ENCODE peak calls at places on chromosomes 4 and X, in eight cellular contexts. F is mucosa of descending colon; D is fibroblast of mammary gland; P is activated T-helper 1 cell treated with anti-CD3 and anti-CD28 coated beads, Interleukin-2, amount 50 U/mL, for 16 hours; B is stimulated activated CD4-positive, alpha-beta T cell treated with anti-CD3 and anti-CD28 coated beads, Interleukin-1b, Interleukin-23, amount 100 ng/mL, for 48 hours; C is adrenal gland; Y is T follicular helper cell; M is ACHN. U is an unnamed sample.
A peak's percentile ranks its signal among the peaks of the same experiment; 100 is the strongest.

GRCh38 chr4:59966758-59967157 is 1233.4 kb upstream of the ADGRL3 start:
- DNase-seq in Y (no peak), D (no peak), F (no peak), C (no peak), P (no peak), M (no peak), B (no peak), U (no peak)

GRCh38 chrX:79524642-79525041 is 157.5 kb upstream of the ITM2A start:
- DNase-seq in F (no peak), M (peak; percentile 4), B (no peak), C (no peak), D (no peak), P (no peak), Y (no peak), U (no peak)

GRCh38 chr4:165112258-165113156 is at the start of gene TMEM192:
- DNase-seq in M (peak; percentile 85), Y (peak; percentile 86), P (peak; percentile 86), B (peak; percentile 91), C (peak; percentile 97), F (peak; percentile 98), D (peak; percentile 82), U (peak; percentile 90)

GRCh38 chrX:38595801-38596200 is 34.5 kb downstream of the TSPAN7 start:
- DNase-seq in B (no peak), P (no peak), F (no peak), C (no peak), D (no peak), M (no peak), Y (no peak), U (no peak)

GRCh38 chrX:109266034-109266433 is 215.9 kb downstream of the GUCY2F start:
- DNase-seq in F (no peak), M (no peak), D (no peak), P (no peak), C (no peak), B (no peak), Y (no peak), U (no peak)

GRCh38 chr4:172666711-172667368 is 501.8 kb upstream of the GALNT7 start:
- DNase-seq in F (no peak), B (no peak), C (no peak), D (no peak), M (no peak), Y (no peak), P (no peak), U (no peak)

GRCh38 chr4:13243152-13243551 is 241.0 kb downstream of the RAB28 start:
- DNase-seq in B (no peak), M (no peak), C (no peak), D (no peak), F (no peak), Y (no peak), P (no peak), U (no peak)

GRCh38 chrX:123764967-123765871 is 32.4 kb upstream of the THOC2 start:
- DNase-seq in C (peak; percentile 87), M (peak; percentile 82), D (peak; percentile 80), P (peak; percentile 23), Y (peak; percentile 34), B (peak; percentile 72), F (peak; percentile 88), U (peak; percentile 94)

GRCh38 chr4:21543514-21543913 is 405.1 kb downstream of the KCNIP4 start:
- DNase-seq in C (no peak), P (no peak), M (no peak), Y (no peak), B (no peak), F (no peak), D (no peak), U (no peak)

GRCh38 chrX:93538575-93538974 is 134.8 kb downstream of the NAP1L3 start:
- DNase-seq in P (no peak), M (peak; percentile 3), C (no peak), F (no peak), B (no peak), D (peak; percentile 8), Y (no peak), U (peak; percentile 36)

GRCh38 chrX:362937-363620 is 23.6 kb downstream of the PPP2R3B start:
- DNase-seq in M (no peak), B (no peak), F (no peak), P (no peak), D (no peak), Y (no peak), C (no peak), U (no peak)

GRCh38 chrX:9921407-9921806 is 45.8 kb upstream of the CLDN34 start:
- DNase-seq in C (no peak), Y (no peak), P (no peak), B (no peak), D (no peak), F (no peak), M (no peak), U (no peak)

GRCh38 chr4:79757580-79757979 is 315.4 kb downstream of the ANTXR2 start:
- DNase-seq in F (no peak), P (no peak), M (no peak), Y (no peak), B (no peak), C (no peak), D (peak; percentile 9), U (no peak)

GRCh38 chrX:149903889-149904748 is 23.1 kb downstream of the MAGEA8 start:
- DNase-seq in M (peak; percentile 6), P (no peak), C (no peak), Y (no peak), F (no peak), D (peak; percentile 1), B (no peak), U (no peak)

GRCh38 chr4:52243367-52243766 is 192.3 kb downstream of the SPATA18 start:
- DNase-seq in C (no peak), F (no peak), D (no peak), Y (no peak), M (no peak), P (no peak), B (no peak), U (peak; percentile 10)

GRCh38 chr4:139333046-139333445 is 30.8 kb upstream of the NDUFC1 start:
- DNase-seq in P (no peak), F (no peak), Y (no peak), M (no peak), C (no peak), B (no peak), D (no peak), U (no peak)

GRCh38 chrX:55135171-55135570 is 46.4 kb downstream of the PAGE2 start:
- DNase-seq in P (no peak), C (peak; percentile 44), D (peak; percentile 31), B (peak; percentile 3), M (peak; percentile 37), F (peak; percentile 55), Y (peak; percentile 6), U (peak; percentile 8)

GRCh38 chr4:144300616-144301015 is 160.1 kb upstream of the GYPA start:
- DNase-seq in P (no peak), Y (no peak), F (no peak), M (no peak), C (no peak), D (no peak), B (no peak), U (peak; percentile 47)

GRCh38 chr4:126172126-126172525 is 857.4 kb downstream of the FAT4 start:
- DNase-seq in P (no peak), B (no peak), Y (no peak), C (no peak), D (no peak), M (no peak), F (no peak), U (no peak)

GRCh38 chr4:10584042-10584441 is 100.5 kb downstream of the CLNK start:
- DNase-seq in D (peak; percentile 76), P (no peak), F (no peak), C (no peak), B (no peak), Y (no peak), M (peak; percentile 66), U (peak; percentile 2)

GRCh38 chr4:42816864-42817263 is 75.6 kb upstream of the GRXCR1 start:
- DNase-seq in C (no peak), B (no peak), D (no peak), M (no peak), Y (no peak), F (no peak), P (no peak), U (no peak)

GRCh38 chr4:163688856-163689255 is 194.4 kb downstream of the TMA16 start:
- DNase-seq in P (no peak), C (no peak), Y (no peak), M (no peak), B (no peak), F (no peak), D (no peak), U (peak; percentile 8)

GRCh38 chr4:125104616-125105015 is 210.1 kb upstream of the FAT4 start:
- DNase-seq in F (no peak), B (no peak), Y (no peak), P (no peak), D (peak; percentile 55), C (no peak), M (no peak), U (peak; percentile 14)

GRCh38 chr4:145289403-145290076 is 109.2 kb upstream of the OTUD4 start:
- DNase-seq in P (no peak), B (no peak), M (no peak), C (no peak), F (no peak), D (peak; percentile 79), Y (no peak), U (no peak)

GRCh38 chrX:81120270-81120935 is 81.3 kb downstream of the HMGN5 start:
- DNase-seq in B (no peak), D (no peak), C (no peak), F (no peak), M (peak; percentile 38), P (no peak), Y (no peak), U (no peak)

GRCh38 chrX:31500920-31501319 is 429.1 kb upstream of the FTHL17 start:
- DNase-seq in M (no peak), C (no peak), D (peak; percentile 32), F (no peak), B (no peak), P (no peak), Y (no peak), U (no peak)

GRCh38 chr4:155342142-155342541 is 34.6 kb downstream of the MAP9 start:
- DNase-seq in B (no peak), D (peak; percentile 76), Y (no peak), C (no peak), M (no peak), F (no peak), P (no peak), U (no peak)

GRCh38 chr4:7637139-7637538 is 202.4 kb upstream of the PSAPL1 start:
- DNase-seq in C (no peak), Y (no peak), B (no peak), M (no peak), F (no peak), P (no peak), D (no peak), U (no peak)

GRCh38 chr4:5824635-5825034 is 68.3 kb downstream of the CRMP1 start:
- DNase-seq in F (no peak), P (no peak), D (peak; percentile 59), C (no peak), M (peak; percentile 33), Y (no peak), B (no peak), U (peak; percentile 6)

GRCh38 chr4:94814237-94814636 is 56.5 kb downstream of the BMPR1B start:
- DNase-seq in C (no peak), P (no peak), D (peak; percentile 34), F (no peak), Y (no peak), B (no peak), M (no peak), U (no peak)

GRCh38 chr4:73345399-73345975 is 58.6 kb upstream of the ALB start:
- DNase-seq in P (no peak), Y (no peak), M (peak; percentile 28), C (no peak), D (no peak), F (no peak), B (no peak), U (no peak)

GRCh38 chrX:135520022-135520552 is 373 bp upstream of the INTS6L start:
- DNase-seq in F (no peak), B (no peak), M (peak; percentile 9), D (peak; percentile 39), Y (no peak), P (no peak), C (no peak), U (no peak)

GRCh38 chrX:77446029-77446585 is 1.1 kb upstream of the FGF16 start:
- DNase-seq in D (no peak), F (peak; percentile 41), C (no peak), P (no peak), Y (no peak), B (peak; percentile 14), M (no peak), U (no peak)

GRCh38 chr4:127586922-127587571 is 45.7 kb upstream of the INTU start:
- DNase-seq in D (peak; percentile 37), M (peak; percentile 39), Y (no peak), P (no peak), F (no peak), B (no peak), C (no peak), U (peak; percentile 64)